ENCODE peak calls at places on chromosome 21, in nine cellular contexts. Y, C, K, S, N, E, J, R and B are unnamed samples.

GRCh38 chr21:37273440-37273839 is 6.3 kb upstream of the VPS26C start:
- DNase-seq in E (no peak), Y (no peak), N (no peak), K (no peak), J (no peak), R (no peak), C (no peak), S (no peak), B (no peak)

GRCh38 chr21:43211085-43212071 is 42.6 kb downstream of the CRYAA start:
- DNase-seq in S (no peak), C (no peak), E (no peak), K (no peak), Y (no peak), N (peak), J (no peak), R (peak), B (no peak)

GRCh38 chr21:40846566-40847411 is at the start of gene DSCAM:
- DNase-seq in C (no peak), E (no peak), J (no peak), R (no peak), Y (no peak), K (no peak), S (no peak), N (no peak), B (no peak)

GRCh38 chr21:45997205-45997494 is 15.6 kb downstream of the COL6A1 start:
- DNase-seq in S (no peak), Y (no peak), R (no peak), K (no peak), J (no peak), E (no peak), N (no peak), C (no peak), B (no peak)

GRCh38 chr21:26674324-26674723 is 101.2 kb upstream of the CYYR1 start:
- DNase-seq in E (no peak), R (no peak), N (no peak), C (no peak), J (no peak), Y (no peak), K (no peak), S (no peak), B (no peak)

GRCh38 chr21:17613242-17613676 is 558 bp upstream of the BTG3 start:
- DNase-seq in J (peak), S (peak), Y (peak), R (peak), N (no peak), E (no peak), C (no peak), K (no peak), B (no peak)

GRCh38 chr21:38768385-38769071 is 37.2 kb upstream of the ETS2 start:
- DNase-seq in N (no peak), C (peak), S (peak), K (no peak), Y (no peak), J (peak), R (peak), E (peak), B (peak)

GRCh38 chr21:16968436-16968835 is 544.4 kb upstream of the CXADR start:
- DNase-seq in Y (no peak), R (no peak), J (no peak), C (no peak), K (no peak), S (no peak), E (no peak), N (no peak), B (no peak)

GRCh38 chr21:40165212-40165611 is 298.0 kb downstream of the PCP4 start:
- DNase-seq in E (no peak), K (no peak), N (peak), Y (no peak), C (no peak), S (no peak), J (no peak), R (no peak), B (no peak)

GRCh38 chr21:43018519-43018918 is 44.2 kb downstream of the PKNOX1 start:
- DNase-seq in R (no peak), N (no peak), J (no peak), S (no peak), E (no peak), C (no peak), K (no peak), Y (no peak), B (no peak)

GRCh38 chr21:42056468-42056867 is 14.6 kb upstream of the UMODL1 start:
- DNase-seq in K (no peak), J (no peak), Y (no peak), C (no peak), E (no peak), N (no peak), S (no peak), R (no peak), B (no peak)

GRCh38 chr21:42815217-42815616 is 64.1 kb downstream of the WDR4 start:
- DNase-seq in E (no peak), C (no peak), Y (no peak), R (no peak), S (no peak), K (no peak), N (no peak), J (no peak), B (no peak)

GRCh38 chr21:37381883-37382585 is 15.5 kb downstream of the DYRK1A start:
- DNase-seq in R (no peak), N (no peak), C (no peak), E (no peak), J (no peak), Y (no peak), K (no peak), S (no peak), B (no peak)

GRCh38 chr21:41061701-41062100 is 106.3 kb upstream of the BACE2 start:
- DNase-seq in C (no peak), K (no peak), N (no peak), S (no peak), E (no peak), R (no peak), Y (no peak), J (no peak), B (no peak)

GRCh38 chr21:39313042-39313456 is 383 bp downstream of the BRWD1 start:
- DNase-seq in Y (no peak), E (peak), S (no peak), K (peak), R (no peak), C (no peak), N (no peak), J (no peak), B (peak)

GRCh38 chr21:45768011-45768740 is 124.7 kb downstream of the PCBP3 start:
- DNase-seq in J (peak), Y (no peak), N (no peak), S (peak), C (no peak), E (peak), R (peak), K (no peak), B (peak)

GRCh38 chr21:25925936-25926335 is 191.2 kb downstream of the GABPA start:
- DNase-seq in C (no peak), Y (no peak), S (peak), K (no peak), J (peak), N (no peak), E (no peak), R (peak), B (no peak)

GRCh38 chr21:32578107-32578691 is 7.1 kb downstream of the TCP10L start:
- DNase-seq in S (peak), J (peak), Y (no peak), N (no peak), C (peak), E (no peak), K (no peak), R (peak), B (peak)

GRCh38 chr21:28336299-28336698 is 656.4 kb downstream of the LTN1 start:
- DNase-seq in C (peak), J (peak), Y (no peak), N (no peak), S (peak), R (peak), K (no peak), E (peak), B (no peak)

GRCh38 chr21:39004776-39005605 is 178.3 kb downstream of the PSMG1 start:
- DNase-seq in J (peak), Y (peak), R (peak), E (no peak), N (peak), K (peak), S (peak), C (no peak), B (peak)

GRCh38 chr21:38852278-38852677 is 46.5 kb downstream of the ETS2 start:
- DNase-seq in Y (no peak), R (peak), E (no peak), C (peak), J (no peak), N (no peak), S (no peak), K (no peak), B (no peak)

GRCh38 chr21:41427556-41427955 is 1.5 kb downstream of the MX1 start:
- DNase-seq in J (no peak), E (no peak), Y (no peak), C (no peak), K (no peak), N (no peak), R (no peak), S (no peak), B (no peak)

GRCh38 chr21:37751268-37751975 is 164.8 kb downstream of the KCNJ6 start:
- DNase-seq in J (no peak), N (no peak), R (peak), C (no peak), K (no peak), Y (no peak), S (peak), E (peak), B (no peak)

GRCh38 chr21:14382486-14382834 is 486 bp downstream of the HSPA13 start:
- DNase-seq in Y (no peak), E (peak), J (peak), S (peak), K (no peak), N (no peak), C (peak), R (peak), B (peak)

GRCh38 chr21:41975391-41976272 is 21.8 kb upstream of the C2CD2 start:
- DNase-seq in S (no peak), C (no peak), J (no peak), N (no peak), Y (no peak), E (no peak), R (no peak), K (no peak), B (no peak)

GRCh38 chr21:41573902-41574690 is 66.1 kb upstream of the TMPRSS2 start:
- DNase-seq in K (no peak), E (no peak), N (no peak), R (no peak), S (no peak), C (no peak), J (peak), Y (no peak), B (no peak)

GRCh38 chr21:25733859-25734653 is 648 bp downstream of the ATP5PF start:
- DNase-seq in E (peak), J (peak), N (no peak), R (peak), C (peak), S (peak), K (no peak), Y (no peak), B (peak)

GRCh38 chr21:33042812-33043211 is 17.1 kb downstream of the OLIG2 start:
- DNase-seq in N (no peak), S (peak), J (peak), C (peak), K (no peak), E (peak), Y (no peak), R (peak), B (no peak)

GRCh38 chr21:36510911-36511310 is 31.0 kb upstream of the CLDN14 start:
- DNase-seq in K (no peak), C (no peak), R (no peak), Y (no peak), J (no peak), S (no peak), N (no peak), E (no peak), B (no peak)

GRCh38 chr21:46027855-46028493 is 46.4 kb downstream of the COL6A1 start:
- DNase-seq in Y (peak), K (no peak), E (no peak), C (no peak), J (peak), S (peak), R (peak), N (no peak), B (no peak)

GRCh38 chr21:41370840-41371697 is 9.2 kb downstream of the MX2 start:
- DNase-seq in S (peak), J (peak), R (peak), C (no peak), E (no peak), Y (no peak), N (no peak), K (no peak), B (no peak)

GRCh38 chr21:45726438-45726837 is 82.9 kb downstream of the PCBP3 start:
- DNase-seq in E (no peak), R (no peak), Y (no peak), N (no peak), K (no peak), C (no peak), S (no peak), J (no peak), B (no peak)

GRCh38 chr21:14675774-14676530 is 129.8 kb upstream of the SAMSN1 start:
- DNase-seq in N (no peak), K (no peak), J (no peak), Y (no peak), C (no peak), S (no peak), R (no peak), E (no peak), B (peak)

GRCh38 chr21:27681841-27682240 is 715.0 kb upstream of the ADAMTS5 start:
- DNase-seq in R (peak), S (peak), N (no peak), E (peak), K (no peak), Y (no peak), J (peak), C (peak), B (no peak)

GRCh38 chr21:29448766-29449165 is 150.0 kb downstream of the BACH1 start:
- DNase-seq in N (no peak), S (no peak), R (no peak), J (no peak), E (no peak), K (no peak), C (no peak), Y (no peak), B (no peak)
- TF ChIP-seq CTCF in N (no peak), S (no peak), R (no peak), J (no peak), E (no peak), K (no peak), C (no peak), Y (no peak), B (no peak)

GRCh38 chr21:18801468-18801867 is 397.9 kb upstream of the TMPRSS15 start:
- DNase-seq in Y (no peak), R (no peak), S (peak), N (no peak), J (no peak), K (no peak), E (peak), C (peak), B (no peak)
- TF ChIP-seq CTCF in Y (peak), R (no peak), S (no peak), N (peak), J (no peak), K (no peak), E (peak), C (peak), B (no peak)

GRCh38 chr21:34670962-34671348 is 2.2 kb downstream of the CLIC6 start:
- DNase-seq in R (no peak), J (no peak), E (no peak), S (no peak), Y (no peak), K (no peak), C (no peak), N (no peak), B (no peak)
- TF ChIP-seq CTCF in R (peak), J (no peak), E (no peak), S (no peak), Y (no peak), K (no peak), C (no peak), N (no peak), B (peak)

DNA sequence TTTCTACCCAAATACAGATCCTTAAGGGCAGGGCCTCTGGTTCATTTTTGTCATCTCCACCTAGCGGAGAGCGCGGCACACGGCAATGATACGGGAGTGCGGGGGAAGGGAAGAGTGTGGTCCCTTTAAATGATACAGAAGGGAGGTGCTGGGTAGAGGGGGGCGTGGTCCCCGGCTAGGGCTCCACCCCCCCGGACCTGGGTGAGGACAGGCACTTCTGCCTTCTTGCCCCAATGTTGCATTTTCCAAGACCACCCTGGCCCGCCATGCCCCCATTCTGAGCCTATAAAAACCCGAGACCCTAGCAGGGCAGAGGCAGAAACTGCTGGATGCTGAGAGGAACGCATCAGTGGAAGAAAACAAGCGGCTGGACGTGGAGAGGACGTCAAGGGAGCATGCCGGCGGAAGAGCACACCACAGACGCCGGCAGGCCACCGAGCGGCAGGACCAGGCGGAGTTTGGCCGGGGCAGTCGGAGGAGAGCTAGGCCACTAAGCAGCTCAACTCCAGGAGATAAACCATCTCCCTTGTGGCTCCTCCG is 30.0 kb downstream of the LRRC3 start:
- DNase-seq in Y (peak), R (peak), C (no peak), N (no peak), K (peak), J (peak), E (no peak), S (no peak), B (peak)
- TF ChIP-seq CTCF in Y (no peak), R (peak), C (no peak), N (peak), K (no peak), J (peak), E (peak), S (no peak), B (no peak)

GRCh38 chr21:23155281-23155680 is 2157.1 kb downstream of the NCAM2 start:
- DNase-seq in E (no peak), R (no peak), Y (no peak), J (no peak), S (no peak), C (no peak), N (no peak), K (no peak), B (no peak)

GRCh38 chr21:23162213-23162946 is 2164.2 kb downstream of the NCAM2 start:
- DNase-seq in E (no peak), N (no peak), J (no peak), Y (no peak), S (peak), C (peak), R (no peak), K (no peak), B (no peak)

GRCh38 chr21:23160914-23161313 is 2162.7 kb downstream of the NCAM2 start:
- DNase-seq in K (no peak), J (no peak), Y (no peak), S (no peak), N (no peak), C (peak), E (no peak), R (no peak), B (no peak)
- TF ChIP-seq CTCF in K (no peak), J (no peak), Y (no peak), S (no peak), N (no peak), C (peak), E (no peak), R (no peak), B (no peak)